ENCODE peak calls at places on chromosomes 7 and 10, in eight cellular contexts. Z, M, V, N, F, B, T and H are unnamed samples.
A peak's percentile ranks its signal among the peaks of the same experiment; 100 is the strongest.

GRCh38 chr7:141291541-141291940 is 217.7 kb downstream of the TMEM178B start:
- DNase-seq in Z (no peak), N (no peak), F (no peak), T (no peak), M (no peak), B (no peak), V (no peak), H (no peak)

GRCh38 chr10:28631896-28632596 is 45.3 kb upstream of the BAMBI start:
- DNase-seq in F (no peak), N (no peak), B (peak; percentile 13), V (no peak), Z (no peak), T (peak; percentile 31), M (no peak), H (no peak)

GRCh38 chr7:50436133-50436802 is 13.9 kb downstream of the FIGNL1 start:
- DNase-seq in B (no peak), T (peak; percentile 82), N (no peak), F (no peak), V (no peak), Z (peak; percentile 28), M (no peak), H (no peak)

GRCh38 chr7:3066506-3066905 is 22.8 kb upstream of the CARD11 start:
- DNase-seq in M (no peak), F (no peak), B (no peak), T (no peak), N (no peak), Z (no peak), V (no peak), H (no peak)

GRCh38 chr7:47739901-47740300 is 158.0 kb upstream of the TNS3 start:
- DNase-seq in B (no peak), F (no peak), M (no peak), N (no peak), T (peak; percentile 70), Z (no peak), V (no peak), H (no peak)

GRCh38 chr10:29285624-29286051 is 3.2 kb upstream of the LYZL1 start:
- DNase-seq in B (no peak), T (no peak), V (no peak), Z (no peak), M (peak; percentile 57), F (no peak), N (no peak), H (no peak)

GRCh38 chr7:30450983-30451497 is 27.5 kb downstream of the NOD1 start:
- DNase-seq in M (no peak), N (peak; percentile 61), T (no peak), F (no peak), V (peak; percentile 31), B (no peak), Z (no peak), H (no peak)

GRCh38 chr10:119104653-119105024 is 726 bp downstream of the DENND10 start:
- DNase-seq in Z (no peak), N (no peak), F (no peak), V (no peak), M (no peak), T (no peak), B (no peak), H (no peak)

GRCh38 chr10:77974396-77975074 is 48.0 kb upstream of the DLG5 start:
- DNase-seq in T (peak; percentile 67), F (no peak), M (no peak), B (peak; percentile 52), V (no peak), N (no peak), Z (no peak), H (no peak)

GRCh38 chr7:155983176-155983815 is 171.0 kb upstream of the SHH start:
- DNase-seq in T (no peak), V (peak; percentile 17), Z (no peak), B (no peak), N (peak; percentile 73), F (no peak), M (no peak), H (no peak)

GRCh38 chr7:23450518-23450917 is 19.8 kb downstream of the IGF2BP3 start:
- DNase-seq in N (no peak), V (no peak), B (no peak), F (no peak), Z (no peak), M (no peak), T (no peak), H (no peak)

GRCh38 chr7:31271641-31272405 is 68.7 kb downstream of the NEUROD6 start:
- DNase-seq in M (no peak), N (no peak), F (no peak), T (no peak), B (no peak), V (no peak), Z (no peak), H (no peak)

GRCh38 chr7:107150375-107151073 is 18.3 kb upstream of the HBP1 start:
- DNase-seq in N (peak; percentile 86), T (peak; percentile 78), V (peak; percentile 92), F (peak; percentile 51), M (no peak), B (peak; percentile 40), Z (peak; percentile 89), H (no peak)

GRCh38 chr7:140230517-140230861 is 53.7 kb upstream of the KDM7A start:
- DNase-seq in F (no peak), B (peak; percentile 35), T (no peak), M (no peak), Z (no peak), N (peak; percentile 80), V (peak; percentile 89), H (peak; percentile 35)

GRCh38 chr10:132274986-132275385 is 32.8 kb downstream of the STK32C start:
- DNase-seq in M (no peak), F (no peak), Z (no peak), B (no peak), T (no peak), V (no peak), N (no peak), H (no peak)

GRCh38 chr7:24963218-24963617 is 16.8 kb downstream of the OSBPL3 start:
- DNase-seq in N (no peak), F (peak; percentile 51), T (peak; percentile 32), Z (no peak), V (peak; percentile 85), B (no peak), M (peak; percentile 88), H (no peak)

GRCh38 chr10:90818736-90819135 is 39.1 kb downstream of the HTR7 start:
- DNase-seq in N (no peak), V (no peak), T (no peak), F (no peak), Z (no peak), B (no peak), M (no peak), H (no peak)

GRCh38 chr7:110358028-110358427 is 732.9 kb upstream of the LRRN3 start:
- DNase-seq in F (no peak), T (peak; percentile 86), Z (no peak), B (no peak), M (no peak), V (no peak), N (no peak), H (no peak)

GRCh38 chr7:148296994-148297644 is 293.4 kb upstream of the C7orf33 start:
- DNase-seq in Z (no peak), V (no peak), T (no peak), F (no peak), N (no peak), B (no peak), M (no peak), H (no peak)
- TF ChIP-seq POLR2A in Z (no peak), V (no peak), T (no peak), F (no peak), N (no peak), B (no peak), M (no peak), H (no peak)

GRCh38 chr7:130893441-130893894 is 159.5 kb upstream of the KLF14 start:
- DNase-seq in B (peak; percentile 27), F (no peak), T (peak; percentile 83), V (no peak), N (no peak), M (no peak), Z (no peak), H (no peak)
- H3K4me1 ChIP-seq in B (peaks cover 79% of the 10 kb centered on the region), F (peaks cover 30% of the 10 kb centered on the region), T (peaks cover 50% of the 10 kb centered on the region), V (peaks cover 60% of the 10 kb centered on the region), N (peaks cover 80% of the 10 kb centered on the region), M (peaks cover 18% of the 10 kb centered on the region), Z (peaks cover 8% of the 10 kb centered on the region), H (peaks cover 47% of the 10 kb centered on the region)

GRCh38 chr7:985127-985416 is 2.1 kb downstream of the CYP2W1 start:
- DNase-seq in F (no peak), N (no peak), V (no peak), M (no peak), B (no peak), Z (no peak), T (no peak), H (no peak)

GRCh38 chr7:985915-986741 is 3.1 kb downstream of the CYP2W1 start:
- DNase-seq in B (no peak), F (no peak), M (no peak), V (peak; percentile 59), T (peak; percentile 49), N (no peak), Z (peak; percentile 69), H (no peak)

GRCh38 chr7:987909-988308 is 4.9 kb downstream of the CYP2W1 start:
- DNase-seq in N (no peak), B (no peak), Z (no peak), V (no peak), M (no peak), F (no peak), T (no peak), H (no peak)

GRCh38 chr7:988426-988911 is 5.5 kb downstream of the CYP2W1 start:
- DNase-seq in N (no peak), V (no peak), B (no peak), M (no peak), F (no peak), T (no peak), Z (peak; percentile 46), H (no peak)

DNA sequence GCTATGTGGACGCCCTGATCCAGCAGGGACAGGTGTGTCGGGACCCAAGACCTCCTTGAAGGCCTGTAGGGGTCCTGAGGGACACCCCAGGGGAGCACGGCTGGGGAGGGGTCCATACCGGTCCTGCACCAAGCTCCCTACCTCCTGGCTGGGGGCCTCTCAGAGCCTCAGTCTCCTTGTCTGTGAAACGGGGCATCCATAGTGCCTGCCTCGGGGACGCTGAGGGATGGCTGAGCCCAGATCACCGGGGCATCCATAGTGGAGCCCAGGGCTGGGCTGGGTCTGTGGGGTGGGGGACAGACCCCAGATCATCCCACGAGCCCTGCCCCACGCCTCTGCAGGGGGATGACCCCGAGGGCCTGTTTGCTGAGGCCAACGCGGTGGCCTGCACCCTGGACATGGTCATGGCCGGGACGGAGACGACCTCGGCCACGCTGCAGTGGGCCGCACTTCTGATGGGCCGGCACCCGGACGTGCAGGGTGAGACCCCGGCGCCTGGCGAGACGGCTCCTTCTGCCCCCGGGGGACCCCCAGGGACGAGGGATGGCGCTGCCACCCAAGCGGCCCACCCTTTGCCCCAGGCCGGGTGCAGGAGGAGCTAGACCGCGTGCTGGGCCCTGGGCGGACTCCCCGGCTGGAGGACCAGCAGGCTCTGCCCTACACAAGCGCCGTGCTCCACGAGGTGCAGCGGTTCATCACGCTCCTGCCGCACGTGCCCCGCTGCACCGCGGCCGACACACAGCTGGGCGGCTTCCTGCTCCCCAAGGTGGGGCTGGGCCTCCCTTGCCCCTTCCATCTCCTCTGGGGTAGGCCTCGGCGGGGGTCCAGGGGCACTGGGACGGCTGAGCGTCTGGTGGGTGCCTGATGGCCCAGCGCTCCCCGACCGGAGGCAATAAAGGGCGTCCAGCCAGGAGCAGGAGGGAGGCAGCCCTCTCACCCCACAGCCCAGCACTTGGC is 4.1 kb downstream of the CYP2W1 start:
- DNase-seq in V (no peak), M (no peak), F (no peak), T (no peak), Z (no peak), N (no peak), B (no peak), H (no peak)
- H3K27me3 ChIP-seq in V (no peaks in the 10 kb centered on the region), M (no peaks in the 10 kb centered on the region), F (peaks cover 9% of the 10 kb centered on the region), T (no peaks in the 10 kb centered on the region), Z (no peaks in the 10 kb centered on the region), N (peaks cover 74% of the 10 kb centered on the region), B (no peaks in the 10 kb centered on the region), H (no peaks in the 10 kb centered on the region)

GRCh38 chr10:44864637-44865288 is 46.4 kb upstream of the TMEM72 start:
- DNase-seq in B (peak; percentile 57), F (peak; percentile 80), Z (peak; percentile 93), M (peak; percentile 20), V (peak; percentile 94), N (peak; percentile 94), T (peak; percentile 75), H (no peak)
- TF ChIP-seq POLR2A in B (no peak), F (no peak), Z (no peak), M (no peak), V (no peak), N (no peak), T (no peak), H (no peak)